ENCODE peak calls at places on chromosomes 6 and 20, in six cellular contexts. L is brain microvascular endothelial cell; X is NCI-H1105 treated with DMSO at 0.1 percent for 48 hours; F is stimulated activated CD4-positive, alpha-beta T cell treated with anti-CD3 and anti-CD28 coated beads, Interleukin-1b, Interleukin-23, amount 100 ng/mL, for 4 hours; A is globus pallidus; C is putamen. T is an unnamed sample.

GRCh38 chr6:158389188-158389919 is 77.1 kb downstream of the TULP4 start:
- DNase-seq in L (no peak), X (no peak), F (no peak), A (no peak), C (no peak), T (no peak)

GRCh38 chr20:34921436-34921835 is 34.2 kb downstream of the GSS start:
- DNase-seq in L (no peak), X (no peak), F (no peak), A (no peak), C (no peak), T (no peak)

GRCh38 chr6:87806098-87806497 is 104.1 kb upstream of the AKIRIN2 start:
- DNase-seq in L (no peak), X (no peak), F (no peak), A (no peak), C (no peak), T (no peak)

GRCh38 chr20:40948352-40949267 is 80.0 kb upstream of the TOP1 start:
- DNase-seq in L (no peak), X (no peak), F (no peak), A (no peak), C (no peak), T (no peak)

GRCh38 chr20:3121271-3121911 is 36.9 kb upstream of the AVP start:
- DNase-seq in L (no peak), X (no peak), F (peak), A (no peak), C (no peak), T (no peak)

GRCh38 chr6:137904822-137905617 is 38.0 kb downstream of the TNFAIP3 start:
- DNase-seq in L (no peak), X (no peak), F (peak), A (no peak), C (no peak), T (no peak)

GRCh38 chr6:43437700-43438099 is 10.4 kb downstream of the ABCC10 start:
- DNase-seq in L (no peak), X (no peak), F (no peak), A (no peak), C (no peak), T (no peak)

GRCh38 chr6:22570185-22570551 is 802 bp downstream of the HDGFL1 start:
- DNase-seq in L (no peak), X (no peak), F (no peak), A (no peak), C (no peak), T (no peak)

GRCh38 chr20:48816282-48816860 is 11.4 kb downstream of the PREX1 start:
- DNase-seq in L (no peak), X (no peak), F (no peak), A (no peak), C (no peak), T (no peak)

GRCh38 chr20:50085481-50086365 is 27.2 kb downstream of the UBE2V1 start:
- DNase-seq in L (peak), X (peak), F (peak), A (peak), C (peak), T (peak)

GRCh38 chr20:10658876-10659632 is 14.7 kb downstream of the JAG1 start:
- DNase-seq in L (no peak), X (no peak), F (no peak), A (no peak), C (no peak), T (no peak)

GRCh38 chr6:56370127-56370540 is 122.8 kb upstream of the COL21A1 start:
- DNase-seq in L (peak), X (no peak), F (no peak), A (no peak), C (no peak), T (no peak)

GRCh38 chr6:1335367-1336037 is 23.6 kb downstream of the FOXQ1 start:
- DNase-seq in L (no peak), X (peak), F (no peak), A (no peak), C (no peak), T (no peak)

GRCh38 chr20:32249030-32249738 is 28.3 kb upstream of the KIF3B start:
- DNase-seq in L (no peak), X (no peak), F (no peak), A (no peak), C (no peak), T (no peak)

GRCh38 chr6:144264270-144265060 is 20.7 kb upstream of the UTRN start:
- DNase-seq in L (peak), X (no peak), F (no peak), A (no peak), C (no peak), T (no peak)

GRCh38 chr6:158642097-158642601 is 2.4 kb downstream of the DYNLT1 start:
- DNase-seq in L (peak), X (no peak), F (no peak), A (no peak), C (no peak), T (no peak)

GRCh38 chr6:148218542-148219258 is 123.9 kb upstream of the SASH1 start:
- DNase-seq in L (no peak), X (no peak), F (no peak), A (no peak), C (no peak), T (no peak)

GRCh38 chr6:35583893-35584688 is 71.4 kb upstream of the TULP1 start:
- DNase-seq in L (peak), X (peak), F (peak), A (peak), C (peak), T (peak)

GRCh38 chr6:15374119-15374518 is 128.2 kb downstream of the JARID2 start:
- DNase-seq in L (no peak), X (no peak), F (no peak), A (no peak), C (no peak), T (no peak)